ENCODE peak calls at places on chromosomes 16 and 17, in eight cellular contexts. N is psoas muscle; M is NCI-H345; O is epithelial cell of esophagus; R is fibroblast of lung; K is activated CD8-positive, alpha-beta memory T cell treated with anti-CD3 and anti-CD28 coated beads for 24 hours; P is COLO829; T is astrocyte of the hippocampus. V is an unnamed sample.

GRCh38 chr16:19108409-19109287 is 5.1 kb upstream of the ITPRIPL2 start:
- DNase-seq in P (no peak), T (no peak), K (no peak), N (no peak), M (no peak), O (no peak), R (no peak), V (no peak)

GRCh38 chr17:57566724-57567123 is 178.4 kb downstream of the CCDC182 start:
- DNase-seq in N (no peak), T (no peak), R (no peak), M (peak; percentile 60), K (no peak), P (no peak), O (peak; percentile 19), V (no peak)

GRCh38 chr16:53219795-53220194 is 165.0 kb downstream of the CHD9 start:
- DNase-seq in O (peak; percentile 57), M (no peak), N (no peak), T (no peak), P (peak; percentile 56), R (peak; percentile 43), K (no peak), V (peak; percentile 37)

GRCh38 chr17:78342438-78343098 is 17.3 kb downstream of the SOCS3 start:
- DNase-seq in R (peak; percentile 91), N (peak; percentile 78), O (peak; percentile 79), P (no peak), M (no peak), T (peak; percentile 94), K (no peak), V (peak; percentile 98)

GRCh38 chr17:38800237-38800760 is 943 bp upstream of the PIP4K2B start:
- DNase-seq in R (peak; percentile 9), O (no peak), P (no peak), K (no peak), M (no peak), T (no peak), N (no peak), V (no peak)

GRCh38 chr16:15966420-15967222 is 17.2 kb downstream of the ABCC1 start:
- DNase-seq in M (no peak), R (peak; percentile 57), P (no peak), K (no peak), O (peak; percentile 85), N (no peak), T (peak; percentile 93), V (peak; percentile 77)

GRCh38 chr16:1745900-1746692 is 25.2 kb downstream of the NME3 start:
- DNase-seq in T (peak; percentile 96), P (no peak), O (peak; percentile 54), K (no peak), N (no peak), R (peak; percentile 50), M (no peak), V (peak; percentile 92)

GRCh38 chr16:70679653-70680494 is 6.0 kb downstream of the MTSS2 start:
- DNase-seq in O (no peak), R (no peak), T (peak; percentile 51), M (no peak), P (no peak), K (no peak), N (peak; percentile 47), V (no peak)

GRCh38 chr17:18181358-18181757 is 2.3 kb upstream of the ALKBH5 start:
- DNase-seq in P (no peak), N (no peak), T (no peak), K (peak; percentile 64), M (no peak), R (no peak), O (peak; percentile 68), V (no peak)